ENCODE peak calls at places on chromosomes 2 and 18, in four cellular contexts. One of them, this sample, is unnamed.

GRCh38 chr2:122681626-122682025 is 926.2 kb downstream of the TSN start:
- DNase-seq in CD4-positive, alpha-beta memory T cell: no peak
- DNase-seq in stimulated activated CD8-positive, alpha-beta memory T cell treated with anti-CD3 and anti-CD28 coated beads, Interleukin-2, amount 100 ng/mL, for 48 hours: no peak
- DNase-seq in fibroblast of the conjunctiva: no peak
- DNase-seq in this sample: no peak

GRCh38 chr2:163348843-163349395 is 386.9 kb downstream of the FIGN start:
- DNase-seq in CD4-positive, alpha-beta memory T cell: no peak
- DNase-seq in stimulated activated CD8-positive, alpha-beta memory T cell treated with anti-CD3 and anti-CD28 coated beads, Interleukin-2, amount 100 ng/mL, for 48 hours: no peak
- DNase-seq in fibroblast of the conjunctiva: no peak
- DNase-seq in this sample: no peak

GRCh38 chr2:25491966-25492532 is 150.3 kb upstream of the DNMT3A start:
- DNase-seq in CD4-positive, alpha-beta memory T cell: no peak
- DNase-seq in stimulated activated CD8-positive, alpha-beta memory T cell treated with anti-CD3 and anti-CD28 coated beads, Interleukin-2, amount 100 ng/mL, for 48 hours: no peak
- DNase-seq in fibroblast of the conjunctiva: no peak
- DNase-seq in this sample: no peak

GRCh38 chr2:177332041-177332991 is 60.3 kb upstream of the AGPS start:
- DNase-seq in CD4-positive, alpha-beta memory T cell: peak; percentile 62
- DNase-seq in stimulated activated CD8-positive, alpha-beta memory T cell treated with anti-CD3 and anti-CD28 coated beads, Interleukin-2, amount 100 ng/mL, for 48 hours: peak; percentile 3
- DNase-seq in fibroblast of the conjunctiva: peak; percentile 76
- DNase-seq in this sample: peak; percentile 80

GRCh38 chr2:120231564-120231973 is 8.4 kb upstream of the TMEM185B start:
- DNase-seq in CD4-positive, alpha-beta memory T cell: no peak
- DNase-seq in stimulated activated CD8-positive, alpha-beta memory T cell treated with anti-CD3 and anti-CD28 coated beads, Interleukin-2, amount 100 ng/mL, for 48 hours: no peak
- DNase-seq in fibroblast of the conjunctiva: no peak
- DNase-seq in this sample: peak; percentile 38

GRCh38 chr2:211347328-211347727 is 790.9 kb downstream of the CPS1 start:
- DNase-seq in CD4-positive, alpha-beta memory T cell: no peak
- DNase-seq in stimulated activated CD8-positive, alpha-beta memory T cell treated with anti-CD3 and anti-CD28 coated beads, Interleukin-2, amount 100 ng/mL, for 48 hours: no peak
- DNase-seq in fibroblast of the conjunctiva: no peak
- DNase-seq in this sample: no peak

GRCh38 chr2:25417715-25418369 is 76.1 kb upstream of the DNMT3A start:
- DNase-seq in CD4-positive, alpha-beta memory T cell: no peak
- DNase-seq in stimulated activated CD8-positive, alpha-beta memory T cell treated with anti-CD3 and anti-CD28 coated beads, Interleukin-2, amount 100 ng/mL, for 48 hours: no peak
- DNase-seq in fibroblast of the conjunctiva: no peak
- DNase-seq in this sample: peak; percentile 47

GRCh38 chr18:23057096-23057495 is 78.2 kb upstream of the CABLES1 start:
- DNase-seq in CD4-positive, alpha-beta memory T cell: no peak
- DNase-seq in stimulated activated CD8-positive, alpha-beta memory T cell treated with anti-CD3 and anti-CD28 coated beads, Interleukin-2, amount 100 ng/mL, for 48 hours: no peak
- DNase-seq in fibroblast of the conjunctiva: no peak
- DNase-seq in this sample: no peak

GRCh38 chr2:145744541-145745386 is 1224.8 kb upstream of the ZEB2 start:
- DNase-seq in CD4-positive, alpha-beta memory T cell: no peak
- DNase-seq in stimulated activated CD8-positive, alpha-beta memory T cell treated with anti-CD3 and anti-CD28 coated beads, Interleukin-2, amount 100 ng/mL, for 48 hours: no peak
- DNase-seq in fibroblast of the conjunctiva: no peak
- DNase-seq in this sample: no peak

GRCh38 chr18:47260924-47261701 is 9.7 kb upstream of the SKOR2 start:
- DNase-seq in CD4-positive, alpha-beta memory T cell: no peak
- DNase-seq in stimulated activated CD8-positive, alpha-beta memory T cell treated with anti-CD3 and anti-CD28 coated beads, Interleukin-2, amount 100 ng/mL, for 48 hours: no peak
- DNase-seq in fibroblast of the conjunctiva: no peak
- DNase-seq in this sample: no peak

GRCh38 chr2:100786297-100786658 is 33.7 kb upstream of the NPAS2 start:
- DNase-seq in CD4-positive, alpha-beta memory T cell: no peak
- DNase-seq in stimulated activated CD8-positive, alpha-beta memory T cell treated with anti-CD3 and anti-CD28 coated beads, Interleukin-2, amount 100 ng/mL, for 48 hours: no peak
- DNase-seq in fibroblast of the conjunctiva: peak; percentile 36
- DNase-seq in this sample: no peak

GRCh38 chr2:25617948-25618646 is 55.3 kb downstream of the DTNB start:
- DNase-seq in CD4-positive, alpha-beta memory T cell: no peak
- DNase-seq in stimulated activated CD8-positive, alpha-beta memory T cell treated with anti-CD3 and anti-CD28 coated beads, Interleukin-2, amount 100 ng/mL, for 48 hours: no peak
- DNase-seq in fibroblast of the conjunctiva: peak; percentile 79
- DNase-seq in this sample: no peak